ENCODE peak calls at places on chromosomes 11 and 22, in five cellular contexts. One of them, this sample, is unnamed.

GRCh38 chr22:49440931-49441330 is 386.7 kb downstream of the BRD1 start:
- DNase-seq in uterus: no peak
- DNase-seq in adrenal gland: no peak
- DNase-seq in heart left ventricle: no peak
- DNase-seq in tibial nerve: no peak
- DNase-seq in this sample: peak

GRCh38 chr11:117221775-117222517 is 9.9 kb downstream of the PCSK7 start:
- DNase-seq in heart left ventricle: peak
- DNase-seq in tibial nerve: peak
- DNase-seq in adrenal gland: no peak
- DNase-seq in uterus: peak
- DNase-seq in this sample: peak

GRCh38 chr22:49509016-49509415 is 318.7 kb downstream of the BRD1 start:
- DNase-seq in uterus: no peak
- DNase-seq in adrenal gland: no peak
- DNase-seq in heart left ventricle: no peak
- DNase-seq in tibial nerve: no peak
- DNase-seq in this sample: no peak

GRCh38 chr22:49971232-49972162 is 10.9 kb downstream of the PIM3 start:
- DNase-seq in uterus: peak
- DNase-seq in adrenal gland: peak
- DNase-seq in tibial nerve: peak
- DNase-seq in heart left ventricle: peak
- DNase-seq in this sample: peak

GRCh38 chr22:33194529-33194928 is 136.3 kb upstream of the SYN3 start:
- DNase-seq in adrenal gland: no peak
- DNase-seq in tibial nerve: no peak
- DNase-seq in heart left ventricle: no peak
- DNase-seq in uterus: no peak
- DNase-seq in this sample: no peak

GRCh38 chr11:19498986-19499669 is 213.5 kb upstream of the NAV2 start:
- DNase-seq in uterus: no peak
- DNase-seq in heart left ventricle: no peak
- DNase-seq in tibial nerve: no peak
- DNase-seq in adrenal gland: no peak
- DNase-seq in this sample: no peak

GRCh38 chr11:74634537-74634936 is 42.2 kb downstream of the POLD3 start:
- DNase-seq in heart left ventricle: no peak
- DNase-seq in adrenal gland: no peak
- DNase-seq in uterus: peak
- DNase-seq in tibial nerve: no peak
- DNase-seq in this sample: no peak

GRCh38 chr11:112297248-112297866 is 36.7 kb upstream of the PLET1 start:
- DNase-seq in adrenal gland: no peak
- DNase-seq in heart left ventricle: no peak
- DNase-seq in tibial nerve: no peak
- DNase-seq in uterus: no peak
- DNase-seq in this sample: no peak

GRCh38 chr11:118610773-118611432 is 3.5 kb downstream of the PHLDB1 start:
- DNase-seq in adrenal gland: peak
- DNase-seq in tibial nerve: peak
- DNase-seq in uterus: peak
- DNase-seq in heart left ventricle: peak
- DNase-seq in this sample: peak

GRCh38 chr11:78564037-78564888 is 10.4 kb downstream of the NARS2 start:
- DNase-seq in tibial nerve: no peak
- DNase-seq in heart left ventricle: peak
- DNase-seq in uterus: peak
- DNase-seq in adrenal gland: peak
- DNase-seq in this sample: no peak

GRCh38 chr11:70834984-70835560 is 417.3 kb downstream of the SHANK2 start:
- DNase-seq in uterus: no peak
- DNase-seq in tibial nerve: no peak
- DNase-seq in adrenal gland: no peak
- DNase-seq in heart left ventricle: no peak
- DNase-seq in this sample: no peak

GRCh38 chr11:128843198-128843766 is 23.8 kb downstream of the KCNJ1 start:
- DNase-seq in uterus: no peak
- DNase-seq in tibial nerve: no peak
- DNase-seq in adrenal gland: no peak
- DNase-seq in heart left ventricle: no peak
- DNase-seq in this sample: no peak

GRCh38 chr11:11746454-11746853 is 95.3 kb upstream of the USP47 start:
- DNase-seq in uterus: no peak
- DNase-seq in heart left ventricle: no peak
- DNase-seq in tibial nerve: no peak
- DNase-seq in adrenal gland: no peak
- DNase-seq in this sample: no peak

GRCh38 chr22:46578251-46578823 is 40.9 kb upstream of the CELSR1 start:
- DNase-seq in tibial nerve: no peak
- DNase-seq in uterus: no peak
- DNase-seq in adrenal gland: peak
- DNase-seq in heart left ventricle: peak
- DNase-seq in this sample: no peak

GRCh38 chr11:67366546-67366945 is 6.9 kb downstream of the CLCF1 start:
- DNase-seq in adrenal gland: no peak
- DNase-seq in heart left ventricle: no peak
- DNase-seq in tibial nerve: no peak
- DNase-seq in uterus: peak
- DNase-seq in this sample: no peak

GRCh38 chr11:65180877-65181568 is 705 bp upstream of the CAPN1 start:
- DNase-seq in uterus: peak
- DNase-seq in adrenal gland: peak
- DNase-seq in heart left ventricle: peak
- DNase-seq in tibial nerve: no peak
- DNase-seq in this sample: peak

GRCh38 chr22:35604671-35605457 is 12.3 kb downstream of the MB start:
- DNase-seq in uterus: no peak
- DNase-seq in adrenal gland: no peak
- DNase-seq in heart left ventricle: no peak
- DNase-seq in tibial nerve: no peak
- DNase-seq in this sample: no peak

GRCh38 chr11:24738972-24739371 is 242.1 kb downstream of the LUZP2 start:
- DNase-seq in tibial nerve: no peak
- DNase-seq in adrenal gland: no peak
- DNase-seq in heart left ventricle: no peak
- DNase-seq in uterus: no peak
- DNase-seq in this sample: no peak

GRCh38 chr11:31808721-31809542 is 2.2 kb downstream of the PAX6 start:
- DNase-seq in adrenal gland: no peak
- DNase-seq in uterus: no peak
- DNase-seq in heart left ventricle: no peak
- DNase-seq in tibial nerve: no peak
- DNase-seq in this sample: no peak

GRCh38 chr11:119025099-119025473 is 5.6 kb downstream of the SLC37A4 start:
- DNase-seq in adrenal gland: no peak
- DNase-seq in uterus: no peak
- DNase-seq in heart left ventricle: no peak
- DNase-seq in tibial nerve: no peak
- DNase-seq in this sample: no peak

GRCh38 chr11:2421226-2421994 is 20.9 kb downstream of the TSSC4 start:
- DNase-seq in adrenal gland: no peak
- DNase-seq in heart left ventricle: no peak
- DNase-seq in tibial nerve: no peak
- DNase-seq in uterus: no peak
- DNase-seq in this sample: no peak

GRCh38 chr22:40603088-40603605 is 33.4 kb downstream of the MRTFA start:
- DNase-seq in uterus: no peak
- DNase-seq in tibial nerve: no peak
- DNase-seq in heart left ventricle: no peak
- DNase-seq in adrenal gland: no peak
- DNase-seq in this sample: no peak

DNA sequence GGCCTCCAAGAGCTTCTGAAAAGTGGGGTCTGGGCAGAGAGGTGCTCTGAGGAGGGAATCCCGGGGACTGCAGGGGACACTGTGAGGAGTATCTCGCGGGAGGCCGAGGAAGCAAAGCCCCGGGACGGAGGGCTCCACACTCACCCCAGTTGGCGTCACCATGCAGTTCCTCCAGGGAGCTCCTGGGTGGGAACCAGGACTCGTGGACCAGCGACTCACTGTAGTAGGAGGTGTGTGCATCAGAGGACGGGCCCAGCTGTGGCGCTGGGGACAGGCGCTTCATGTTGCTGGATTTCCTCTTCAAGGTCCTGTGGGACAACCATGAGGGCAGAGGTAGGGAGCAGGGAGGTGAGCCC is 4.8 kb downstream of the SUN2 start:
- DNase-seq in adrenal gland: no peak
- DNase-seq in tibial nerve: no peak
- DNase-seq in uterus: no peak
- DNase-seq in heart left ventricle: no peak
- DNase-seq in this sample: no peak
- H3K27ac ChIP-seq in adrenal gland: no peak
- H3K27ac ChIP-seq in tibial nerve: no peak
- H3K27ac ChIP-seq in uterus: no peak
- H3K27ac ChIP-seq in heart left ventricle: peak
- H3K27ac ChIP-seq in this sample: peak

DNA sequence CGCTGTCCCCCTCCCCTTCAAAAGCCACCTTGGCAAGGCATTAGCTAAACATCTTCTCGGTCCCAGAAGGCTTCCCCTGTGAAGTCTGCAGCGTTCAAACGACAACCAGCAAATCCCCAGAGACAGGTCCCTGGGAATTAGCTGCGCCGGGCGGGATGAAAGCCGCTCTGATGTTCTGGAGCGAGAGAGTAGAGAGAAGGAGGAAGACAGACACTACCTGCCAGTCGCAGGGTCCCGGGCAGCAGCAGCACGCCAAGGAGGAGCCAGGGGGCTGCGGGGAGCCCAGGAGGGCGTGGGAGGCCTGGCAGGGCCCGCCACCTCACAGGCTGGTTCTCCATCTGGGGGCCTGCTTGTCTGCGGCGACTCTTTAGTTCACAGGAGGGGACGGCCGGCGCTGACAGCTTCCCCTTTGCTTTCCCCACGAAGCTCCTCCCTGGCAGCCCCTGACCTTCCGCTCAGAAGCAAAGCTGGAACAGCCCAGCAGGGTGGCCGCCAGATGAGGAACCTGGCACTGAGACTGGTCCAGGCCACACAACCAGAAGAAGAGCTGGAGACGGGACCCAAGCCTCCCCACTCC is at the start of gene NFAM1:
- DNase-seq in adrenal gland: no peak
- DNase-seq in heart left ventricle: peak
- DNase-seq in tibial nerve: no peak
- DNase-seq in uterus: no peak
- DNase-seq in this sample: no peak
- TF ChIP-seq POLR2A in adrenal gland: no peak
- TF ChIP-seq POLR2A in heart left ventricle: no peak
- TF ChIP-seq POLR2A in tibial nerve: no peak
- TF ChIP-seq POLR2A in uterus: no peak
- TF ChIP-seq POLR2A in this sample: no peak

DNA sequence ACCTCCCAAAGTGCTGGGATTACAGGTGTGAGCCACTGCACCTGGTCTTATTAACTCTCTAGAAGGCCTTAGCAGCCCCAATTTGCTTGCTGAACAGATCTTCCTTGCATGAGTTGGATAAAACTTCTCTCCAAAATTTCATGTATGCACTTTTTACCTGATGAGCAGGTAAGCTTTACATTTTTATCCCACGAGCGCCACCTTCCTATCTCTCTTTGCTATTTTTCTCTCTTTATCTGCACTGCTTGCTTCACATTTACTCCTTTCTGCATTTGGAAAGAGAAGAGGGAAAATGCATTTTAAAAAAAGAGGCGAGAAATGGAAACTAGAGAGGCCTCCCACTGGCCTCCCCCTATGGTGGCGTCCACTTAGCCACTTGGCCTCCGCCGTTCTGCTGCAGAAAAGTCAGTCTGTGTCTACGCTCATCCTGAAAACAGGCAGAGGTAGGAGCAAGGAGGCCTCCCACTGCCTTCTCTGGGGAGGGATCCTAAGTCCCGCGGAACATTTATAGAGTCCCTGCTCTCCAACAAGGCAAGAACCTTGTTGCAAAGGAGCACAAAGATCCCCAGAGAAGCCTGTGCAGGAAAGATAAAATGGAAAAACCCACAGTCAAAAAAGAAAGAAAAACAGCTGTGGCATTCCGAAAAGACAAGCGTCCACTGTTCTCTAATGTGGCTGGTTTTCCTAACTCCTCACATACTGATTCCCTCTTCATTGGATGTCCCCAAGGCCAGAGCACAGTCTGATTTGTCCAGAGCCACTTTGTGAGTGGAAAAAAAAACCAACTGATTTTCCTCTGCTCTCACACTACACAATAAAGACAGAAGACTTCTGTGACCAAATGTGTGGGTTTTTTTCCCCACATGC is 62.2 kb upstream of the INCENP start:
- DNase-seq in adrenal gland: no peak
- DNase-seq in uterus: no peak
- DNase-seq in tibial nerve: no peak
- DNase-seq in heart left ventricle: no peak
- DNase-seq in this sample: peak
- TF ChIP-seq CTCF in adrenal gland: no peak
- TF ChIP-seq CTCF in uterus: no peak
- TF ChIP-seq CTCF in tibial nerve: no peak
- TF ChIP-seq CTCF in heart left ventricle: no peak
- TF ChIP-seq CTCF in this sample: no peak

GRCh38 chr11:106011481-106011880 is 10.6 kb downstream of the MSANTD4 start:
- DNase-seq in tibial nerve: no peak
- DNase-seq in heart left ventricle: no peak
- DNase-seq in adrenal gland: no peak
- DNase-seq in uterus: no peak
- DNase-seq in this sample: no peak
- H3K27ac ChIP-seq in tibial nerve: peak
- H3K27ac ChIP-seq in heart left ventricle: no peak
- H3K27ac ChIP-seq in adrenal gland: no peak
- H3K27ac ChIP-seq in uterus: no peak
- H3K27ac ChIP-seq in this sample: no peak

DNA sequence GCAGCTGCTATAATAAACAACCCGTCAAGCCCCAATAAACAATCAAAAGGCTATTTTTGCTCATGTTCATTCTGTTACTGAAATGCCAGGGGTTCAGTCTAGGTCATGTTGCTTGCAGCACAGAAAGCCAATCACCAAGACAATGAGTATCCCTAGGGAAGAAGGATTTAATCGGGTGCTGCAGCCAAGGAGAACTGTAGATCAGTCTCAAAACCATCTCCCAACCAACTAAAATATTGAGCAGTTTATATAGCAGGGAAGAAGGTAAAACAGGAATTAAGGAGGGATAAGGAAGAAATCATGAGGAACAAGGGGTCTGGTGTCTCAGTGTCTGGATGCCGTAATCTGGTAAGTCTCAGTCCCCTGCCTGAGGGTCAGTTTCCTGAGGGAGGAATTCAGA is 169.5 kb downstream of the BLID start:
- DNase-seq in uterus: no peak
- DNase-seq in tibial nerve: no peak
- DNase-seq in heart left ventricle: no peak
- DNase-seq in adrenal gland: no peak
- DNase-seq in this sample: no peak
- TF ChIP-seq POLR2A in uterus: no peak
- TF ChIP-seq POLR2A in tibial nerve: no peak
- TF ChIP-seq POLR2A in heart left ventricle: no peak
- TF ChIP-seq POLR2A in adrenal gland: no peak
- TF ChIP-seq POLR2A in this sample: no peak

This sample was measured in suprapubic skin.